ENCODE peak calls at places on chromosome 9, in six cellular contexts. One of them, this sample, is unnamed.

GRCh38 chr9:127915325-127915752 is 1.5 kb downstream of the ST6GALNAC4 start:
- DNase-seq in IMR-90: no peak
- DNase-seq in mesenchymal stem cell: no peak
- DNase-seq in H9: no peak
- DNase-seq in neuronal stem cell: no peak
- DNase-seq in H1: no peak
- DNase-seq in this sample: no peak

GRCh38 chr9:35962126-35962906 is 4.4 kb upstream of the OR2S2 start:
- DNase-seq in IMR-90: peak
- DNase-seq in mesenchymal stem cell: peak
- DNase-seq in H9: peak
- DNase-seq in neuronal stem cell: no peak
- DNase-seq in H1: no peak
- DNase-seq in this sample: no peak

GRCh38 chr9:111728617-111729366 is 65.9 kb downstream of the SHOC1 start:
- DNase-seq in IMR-90: peak
- DNase-seq in mesenchymal stem cell: peak
- DNase-seq in H9: no peak
- DNase-seq in neuronal stem cell: no peak
- DNase-seq in H1: no peak
- DNase-seq in this sample: no peak

GRCh38 chr9:134206317-134207300 is 42.2 kb upstream of the RNU6ATAC start:
- DNase-seq in IMR-90: no peak
- DNase-seq in mesenchymal stem cell: no peak
- DNase-seq in H9: no peak
- DNase-seq in neuronal stem cell: no peak
- DNase-seq in H1: no peak
- DNase-seq in this sample: no peak

GRCh38 chr9:4225291-4226119 is 74.4 kb downstream of the GLIS3 start:
- DNase-seq in IMR-90: peak
- DNase-seq in mesenchymal stem cell: peak
- DNase-seq in H9: no peak
- DNase-seq in neuronal stem cell: no peak
- DNase-seq in H1: no peak
- DNase-seq in this sample: no peak

GRCh38 chr9:78821126-78821822 is 524.3 kb downstream of the PSAT1 start:
- DNase-seq in IMR-90: peak
- DNase-seq in mesenchymal stem cell: peak
- DNase-seq in H9: no peak
- DNase-seq in neuronal stem cell: no peak
- DNase-seq in H1: no peak
- DNase-seq in this sample: peak

GRCh38 chr9:106818034-106818433 is 44.9 kb upstream of the ZNF462 start:
- DNase-seq in IMR-90: no peak
- DNase-seq in mesenchymal stem cell: no peak
- DNase-seq in H9: no peak
- DNase-seq in neuronal stem cell: no peak
- DNase-seq in H1: no peak
- DNase-seq in this sample: no peak

GRCh38 chr9:93061791-93062299 is 3.3 kb downstream of the SUSD3 start:
- DNase-seq in IMR-90: no peak
- DNase-seq in mesenchymal stem cell: no peak
- DNase-seq in H9: peak
- DNase-seq in neuronal stem cell: no peak
- DNase-seq in H1: no peak
- DNase-seq in this sample: no peak

GRCh38 chr9:120014751-120015235 is 565.2 kb downstream of the CDK5RAP2 start:
- DNase-seq in IMR-90: no peak
- DNase-seq in mesenchymal stem cell: no peak
- DNase-seq in H9: no peak
- DNase-seq in neuronal stem cell: no peak
- DNase-seq in H1: no peak
- DNase-seq in this sample: no peak

GRCh38 chr9:119838210-119838609 is 469.0 kb upstream of the BRINP1 start:
- DNase-seq in IMR-90: no peak
- DNase-seq in mesenchymal stem cell: no peak
- DNase-seq in H9: no peak
- DNase-seq in neuronal stem cell: no peak
- DNase-seq in H1: no peak
- DNase-seq in this sample: no peak

GRCh38 chr9:33042528-33042927 is 17.5 kb downstream of the DNAJA1 start:
- DNase-seq in IMR-90: no peak
- DNase-seq in mesenchymal stem cell: no peak
- DNase-seq in H9: no peak
- DNase-seq in neuronal stem cell: no peak
- DNase-seq in H1: no peak
- DNase-seq in this sample: no peak

GRCh38 chr9:100296407-100296806 is 56.3 kb downstream of the TEX10 start:
- DNase-seq in IMR-90: no peak
- DNase-seq in mesenchymal stem cell: no peak
- DNase-seq in H9: no peak
- DNase-seq in neuronal stem cell: no peak
- DNase-seq in H1: no peak
- DNase-seq in this sample: no peak

GRCh38 chr9:125407974-125408900 is 146.6 kb downstream of the GAPVD1 start:
- DNase-seq in IMR-90: peak
- DNase-seq in mesenchymal stem cell: peak
- DNase-seq in H9: peak
- DNase-seq in neuronal stem cell: peak
- DNase-seq in H1: no peak
- DNase-seq in this sample: peak

GRCh38 chr9:17556935-17557334 is 21.9 kb upstream of the SH3GL2 start:
- DNase-seq in IMR-90: no peak
- DNase-seq in mesenchymal stem cell: no peak
- DNase-seq in H9: no peak
- DNase-seq in neuronal stem cell: no peak
- DNase-seq in H1: no peak
- DNase-seq in this sample: no peak

GRCh38 chr9:131919181-131919580 is 160.5 kb downstream of the MED27 start:
- DNase-seq in IMR-90: no peak
- DNase-seq in mesenchymal stem cell: no peak
- DNase-seq in H9: no peak
- DNase-seq in neuronal stem cell: no peak
- DNase-seq in H1: no peak
- DNase-seq in this sample: no peak

GRCh38 chr9:112380102-112380581 is at the start of gene HSDL2:
- DNase-seq in IMR-90: peak
- DNase-seq in mesenchymal stem cell: peak
- DNase-seq in H9: no peak
- DNase-seq in neuronal stem cell: no peak
- DNase-seq in H1: no peak
- DNase-seq in this sample: no peak

GRCh38 chr9:87266697-87267096 is 231.0 kb upstream of the DAPK1 start:
- DNase-seq in IMR-90: no peak
- DNase-seq in mesenchymal stem cell: no peak
- DNase-seq in H9: no peak
- DNase-seq in neuronal stem cell: no peak
- DNase-seq in H1: no peak
- DNase-seq in this sample: no peak

GRCh38 chr9:83047839-83048775 is 14.8 kb downstream of the RASEF start:
- DNase-seq in IMR-90: peak
- DNase-seq in mesenchymal stem cell: no peak
- DNase-seq in H9: no peak
- DNase-seq in neuronal stem cell: no peak
- DNase-seq in H1: no peak
- DNase-seq in this sample: no peak

GRCh38 chr9:127720031-127720864 is 4.4 kb downstream of the TTC16 start:
- DNase-seq in IMR-90: no peak
- DNase-seq in mesenchymal stem cell: no peak
- DNase-seq in H9: no peak
- DNase-seq in neuronal stem cell: no peak
- DNase-seq in H1: no peak
- DNase-seq in this sample: no peak

GRCh38 chr9:32571969-32572899 is 725 bp downstream of the NDUFB6 start:
- DNase-seq in IMR-90: peak
- DNase-seq in mesenchymal stem cell: peak
- DNase-seq in H9: peak
- DNase-seq in neuronal stem cell: peak
- DNase-seq in H1: no peak
- DNase-seq in this sample: peak

GRCh38 chr9:3848445-3849114 is 322.8 kb upstream of the RFX3 start:
- DNase-seq in IMR-90: peak
- DNase-seq in mesenchymal stem cell: peak
- DNase-seq in H9: peak
- DNase-seq in neuronal stem cell: peak
- DNase-seq in H1: peak
- DNase-seq in this sample: peak

GRCh38 chr9:84397822-84398221 is 57.3 kb upstream of the SLC28A3 start:
- DNase-seq in IMR-90: peak
- DNase-seq in mesenchymal stem cell: peak
- DNase-seq in H9: no peak
- DNase-seq in neuronal stem cell: no peak
- DNase-seq in H1: no peak
- DNase-seq in this sample: peak

GRCh38 chr9:3863686-3864085 is 337.9 kb upstream of the RFX3 start:
- DNase-seq in IMR-90: peak
- DNase-seq in mesenchymal stem cell: peak
- DNase-seq in H9: no peak
- DNase-seq in neuronal stem cell: no peak
- DNase-seq in H1: no peak
- DNase-seq in this sample: no peak

GRCh38 chr9:117293199-117294114 is 121.4 kb downstream of the ASTN2 start:
- DNase-seq in IMR-90: no peak
- DNase-seq in mesenchymal stem cell: no peak
- DNase-seq in H9: no peak
- DNase-seq in neuronal stem cell: no peak
- DNase-seq in H1: no peak
- DNase-seq in this sample: no peak

GRCh38 chr9:117291223-117291622 is 123.6 kb downstream of the ASTN2 start:
- DNase-seq in IMR-90: no peak
- DNase-seq in mesenchymal stem cell: no peak
- DNase-seq in H9: no peak
- DNase-seq in neuronal stem cell: no peak
- DNase-seq in H1: no peak
- DNase-seq in this sample: no peak

GRCh38 chr9:117286245-117286644 is 128.6 kb downstream of the ASTN2 start:
- DNase-seq in IMR-90: no peak
- DNase-seq in mesenchymal stem cell: no peak
- DNase-seq in H9: no peak
- DNase-seq in neuronal stem cell: no peak
- DNase-seq in H1: no peak
- DNase-seq in this sample: no peak

GRCh38 chr9:117290809-117291208 is 124.0 kb downstream of the ASTN2 start:
- DNase-seq in IMR-90: peak
- DNase-seq in mesenchymal stem cell: no peak
- DNase-seq in H9: no peak
- DNase-seq in neuronal stem cell: no peak
- DNase-seq in H1: no peak
- DNase-seq in this sample: no peak

DNA sequence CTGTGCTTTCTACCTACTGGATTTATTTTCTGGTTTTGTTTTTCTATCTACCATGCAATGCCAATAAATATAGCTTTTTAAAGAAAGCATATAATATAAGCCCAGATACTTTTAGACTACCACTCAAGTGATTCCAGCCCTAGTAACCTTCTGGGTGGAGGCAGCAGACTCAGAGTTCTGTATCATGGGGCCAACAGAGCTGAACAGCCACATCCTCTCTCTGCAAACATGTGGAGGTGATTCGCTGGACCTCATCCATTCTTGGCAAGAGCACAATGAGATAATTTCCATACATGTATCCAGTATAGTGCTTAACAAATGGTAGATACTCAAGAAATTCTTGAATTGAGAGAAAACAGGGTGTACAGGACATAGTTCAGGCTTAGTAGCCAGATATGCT is 124.6 kb downstream of the ASTN2 start:
- DNase-seq in IMR-90: no peak
- DNase-seq in mesenchymal stem cell: no peak
- DNase-seq in H9: no peak
- DNase-seq in neuronal stem cell: no peak
- DNase-seq in H1: no peak
- DNase-seq in this sample: no peak
- H3K9ac ChIP-seq in IMR-90: no peak
- H3K9ac ChIP-seq in mesenchymal stem cell: no peak
- H3K9ac ChIP-seq in H9: no peak
- H3K9ac ChIP-seq in neuronal stem cell: no peak
- H3K9ac ChIP-seq in H1: no peak
- H3K9ac ChIP-seq in this sample: no peak

DNA sequence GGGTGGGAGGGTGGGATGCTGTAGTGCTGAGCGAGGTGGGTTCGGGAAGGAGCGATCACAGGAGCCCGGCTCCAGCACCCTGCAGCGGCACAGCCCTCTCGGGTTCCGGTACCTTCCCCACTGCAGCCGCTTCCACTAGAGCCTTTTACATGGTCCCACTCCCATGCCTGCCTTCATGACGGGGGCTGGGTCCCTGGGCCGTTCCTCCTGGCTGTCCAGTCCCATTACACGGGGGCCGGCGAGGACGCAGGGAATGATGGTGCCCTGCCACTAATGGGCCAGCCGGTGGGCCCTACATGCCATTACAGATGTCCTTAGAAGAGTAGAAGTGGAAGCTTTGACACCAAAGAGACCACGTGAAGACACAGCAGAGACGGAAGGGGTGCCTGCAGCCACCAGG is 104.6 kb upstream of the PPP1R26 start:
- DNase-seq in IMR-90: no peak
- DNase-seq in mesenchymal stem cell: no peak
- DNase-seq in H9: no peak
- DNase-seq in neuronal stem cell: no peak
- DNase-seq in H1: no peak
- DNase-seq in this sample: no peak
- H2BK15ac ChIP-seq in IMR-90: no peak
- H2BK15ac ChIP-seq in mesenchymal stem cell: no peak
- H2BK15ac ChIP-seq in H9: no peak
- H2BK15ac ChIP-seq in neuronal stem cell: no peak
- H2BK15ac ChIP-seq in H1: no peak
- H2BK15ac ChIP-seq in this sample: no peak

DNA sequence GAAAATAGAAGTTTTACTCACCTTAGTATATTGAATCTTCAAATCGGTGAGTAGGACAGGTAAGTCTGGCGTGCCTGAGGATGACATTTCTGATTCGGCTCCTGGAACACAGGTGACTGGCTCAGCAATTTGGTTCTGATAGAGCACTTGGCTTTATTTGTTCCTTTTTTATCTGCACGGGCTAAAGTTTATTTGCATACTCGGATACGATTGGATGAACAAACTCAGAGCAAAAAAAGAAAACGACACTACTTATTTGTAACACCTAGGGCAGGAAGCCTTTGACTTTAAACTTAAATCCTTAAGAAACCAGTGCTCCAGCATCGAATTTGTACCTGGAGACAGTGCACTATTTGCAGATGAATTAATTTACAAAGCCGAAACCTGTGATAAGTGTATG is at the start of gene ALDH1A1:
- DNase-seq in IMR-90: no peak
- DNase-seq in mesenchymal stem cell: no peak
- DNase-seq in H9: peak
- DNase-seq in neuronal stem cell: no peak
- DNase-seq in H1: no peak
- DNase-seq in this sample: peak
- H3K9ac ChIP-seq in IMR-90: no peak
- H3K9ac ChIP-seq in mesenchymal stem cell: peak
- H3K9ac ChIP-seq in H9: no peak
- H3K9ac ChIP-seq in neuronal stem cell: no peak
- H3K9ac ChIP-seq in H1: no peak
- H3K9ac ChIP-seq in this sample: no peak

DNA sequence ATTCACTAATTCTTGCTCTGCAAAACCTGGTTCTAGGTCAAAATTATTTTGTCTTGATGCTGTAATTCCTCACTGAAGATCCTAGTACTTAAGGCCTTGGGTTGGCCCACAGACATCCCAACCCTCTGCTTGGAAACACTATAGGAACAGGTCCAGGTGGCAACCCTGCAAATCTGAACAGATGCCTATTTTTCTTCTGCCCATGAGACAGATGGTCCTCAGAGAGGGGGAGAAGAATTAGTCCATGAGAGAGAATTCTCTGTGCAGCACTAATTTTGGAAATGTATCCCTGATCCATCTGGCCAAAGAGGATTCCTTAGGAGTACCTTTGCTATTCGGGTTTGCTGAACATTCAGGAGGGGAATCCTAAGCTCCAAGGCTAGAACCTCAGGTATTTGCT is 156.3 kb downstream of the ELAVL2 start:
- DNase-seq in IMR-90: no peak
- DNase-seq in mesenchymal stem cell: no peak
- DNase-seq in H9: no peak
- DNase-seq in neuronal stem cell: no peak
- DNase-seq in H1: no peak
- DNase-seq in this sample: no peak
- H2BK15ac ChIP-seq in IMR-90: no peak
- H2BK15ac ChIP-seq in mesenchymal stem cell: no peak
- H2BK15ac ChIP-seq in H9: no peak
- H2BK15ac ChIP-seq in neuronal stem cell: no peak
- H2BK15ac ChIP-seq in H1: no peak
- H2BK15ac ChIP-seq in this sample: no peak

This sample was measured in mesendoderm.